ENCODE peak calls at places on chromosomes 16 and 17, in seven cellular contexts. H is right cardiac atrium; D is stimulated activated CD4-positive, alpha-beta T cell treated with anti-CD3 and anti-CD28 coated beads, TNF-alpha, amount 100 ng/mL, for 48 hours; I is AG08395; N is cardiac fibroblast; Y is A549; J is upper lobe of right lung. L is an unnamed sample.

GRCh38 chr16:24784121-24784520 is 54.7 kb downstream of the TNRC6A start:
- DNase-seq in Y (no peak), D (no peak), N (no peak), H (no peak), I (no peak), J (no peak), L (no peak)

GRCh38 chr17:52420555-52421078 is 262.1 kb upstream of the CA10 start:
- DNase-seq in N (no peak), I (no peak), D (no peak), Y (no peak), H (no peak), J (no peak), L (no peak)

GRCh38 chr16:81401035-81401950 is 43.3 kb upstream of the CMIP start:
- DNase-seq in I (peak), D (no peak), Y (peak), J (no peak), H (peak), N (peak), L (peak)

GRCh38 chr17:9016941-9017552 is 4.3 kb upstream of the NTN1 start:
- DNase-seq in D (no peak), Y (no peak), H (no peak), I (no peak), N (no peak), J (no peak), L (no peak)

GRCh38 chr16:54542805-54543504 is 256.4 kb upstream of the IRX3 start:
- DNase-seq in I (no peak), N (no peak), Y (no peak), D (no peak), J (no peak), H (no peak), L (no peak)

GRCh38 chr17:75826561-75827290 is 17.5 kb downstream of the UNC13D start:
- DNase-seq in J (no peak), N (no peak), H (peak), Y (no peak), I (no peak), D (no peak), L (peak)

GRCh38 chr16:67672306-67672705 is 5.7 kb downstream of the C16orf86 start:
- DNase-seq in J (peak), H (no peak), Y (no peak), N (no peak), I (no peak), D (no peak), L (no peak)

GRCh38 chr16:89365044-89365467 is 125.3 kb downstream of the ANKRD11 start:
- DNase-seq in D (no peak), N (no peak), Y (no peak), I (peak), H (no peak), J (no peak), L (no peak)

GRCh38 chr17:35618628-35619027 is 31.5 kb downstream of the AP2B1 start:
- DNase-seq in H (no peak), I (no peak), Y (no peak), J (no peak), D (no peak), N (no peak), L (no peak)

GRCh38 chr16:67013238-67013822 is 15.6 kb upstream of the CBFB start:
- DNase-seq in D (no peak), Y (no peak), N (no peak), H (peak), J (no peak), I (no peak), L (no peak)

GRCh38 chr17:79919164-79919585 is 79.9 kb upstream of the CBX4 start:
- DNase-seq in N (peak), Y (peak), H (peak), J (peak), I (peak), D (no peak), L (no peak)

GRCh38 chr16:64534180-64534780 is 587.6 kb downstream of the CDH11 start:
- DNase-seq in N (no peak), J (no peak), I (no peak), H (no peak), Y (no peak), D (no peak), L (no peak)